ENCODE peak calls at places on chromosomes 3 and 15, in ten cellular contexts. One of them, this sample, is unnamed.
A peak's percentile ranks its signal among the peaks of the same experiment; 100 is the strongest.

GRCh38 chr3:194686414-194686815 is 732 bp downstream of the FAM43A start:
- DNase-seq in activated T-helper 1 cell treated with Interleukin-2 at 50 U/mL for 16 hours: no peak
- DNase-seq in AML-193: no peak
- DNase-seq in activated T-cell treated with anti-CD3 and anti-CD28 coated beads for 1 hour: no peak
- DNase-seq in stimulated activated CD4-positive, alpha-beta T cell treated with anti-CD3 and anti-CD28 coated beads, Interleukin-1b, Interleukin-23, amount 100 ng/mL, for 24 hours: no peak
- DNase-seq in anterior cingulate cortex: no peak
- DNase-seq in ACHN: no peak
- DNase-seq in AG04450: no peak
- DNase-seq in NCI-H1417 treated with DMSO at 0.1 percent for 48 hours: no peak
- DNase-seq in cerebellum: no peak
- DNase-seq in this sample: no peak

GRCh38 chr15:32688151-32688639 is 29.6 kb upstream of the GREM1 start:
- DNase-seq in NCI-H1417 treated with DMSO at 0.1 percent for 48 hours: no peak
- DNase-seq in activated T-helper 1 cell treated with Interleukin-2 at 50 U/mL for 16 hours: no peak
- DNase-seq in AML-193: no peak
- DNase-seq in anterior cingulate cortex: no peak
- DNase-seq in stimulated activated CD4-positive, alpha-beta T cell treated with anti-CD3 and anti-CD28 coated beads, Interleukin-1b, Interleukin-23, amount 100 ng/mL, for 24 hours: no peak
- DNase-seq in AG04450: no peak
- DNase-seq in ACHN: peak; percentile 21
- DNase-seq in activated T-cell treated with anti-CD3 and anti-CD28 coated beads for 1 hour: no peak
- DNase-seq in cerebellum: no peak
- DNase-seq in this sample: peak; percentile 81

GRCh38 chr3:88321696-88322095 is 171.9 kb downstream of the C3orf38 start:
- DNase-seq in stimulated activated CD4-positive, alpha-beta T cell treated with anti-CD3 and anti-CD28 coated beads, Interleukin-1b, Interleukin-23, amount 100 ng/mL, for 24 hours: no peak
- DNase-seq in NCI-H1417 treated with DMSO at 0.1 percent for 48 hours: no peak
- DNase-seq in AG04450: no peak
- DNase-seq in AML-193: no peak
- DNase-seq in anterior cingulate cortex: no peak
- DNase-seq in cerebellum: no peak
- DNase-seq in activated T-cell treated with anti-CD3 and anti-CD28 coated beads for 1 hour: no peak
- DNase-seq in activated T-helper 1 cell treated with Interleukin-2 at 50 U/mL for 16 hours: no peak
- DNase-seq in ACHN: no peak
- DNase-seq in this sample: no peak

GRCh38 chr15:53534105-53534839 is 225.2 kb downstream of the WDR72 start:
- DNase-seq in activated T-helper 1 cell treated with Interleukin-2 at 50 U/mL for 16 hours: no peak
- DNase-seq in NCI-H1417 treated with DMSO at 0.1 percent for 48 hours: no peak
- DNase-seq in ACHN: no peak
- DNase-seq in cerebellum: no peak
- DNase-seq in stimulated activated CD4-positive, alpha-beta T cell treated with anti-CD3 and anti-CD28 coated beads, Interleukin-1b, Interleukin-23, amount 100 ng/mL, for 24 hours: no peak
- DNase-seq in AG04450: no peak
- DNase-seq in activated T-cell treated with anti-CD3 and anti-CD28 coated beads for 1 hour: no peak
- DNase-seq in AML-193: no peak
- DNase-seq in anterior cingulate cortex: no peak
- DNase-seq in this sample: no peak

GRCh38 chr3:27360113-27361078 is 8.8 kb downstream of the NEK10 start:
- DNase-seq in ACHN: no peak
- DNase-seq in cerebellum: no peak
- DNase-seq in activated T-cell treated with anti-CD3 and anti-CD28 coated beads for 1 hour: no peak
- DNase-seq in stimulated activated CD4-positive, alpha-beta T cell treated with anti-CD3 and anti-CD28 coated beads, Interleukin-1b, Interleukin-23, amount 100 ng/mL, for 24 hours: no peak
- DNase-seq in activated T-helper 1 cell treated with Interleukin-2 at 50 U/mL for 16 hours: no peak
- DNase-seq in NCI-H1417 treated with DMSO at 0.1 percent for 48 hours: peak; percentile 53
- DNase-seq in anterior cingulate cortex: no peak
- DNase-seq in AG04450: no peak
- DNase-seq in AML-193: no peak
- DNase-seq in this sample: no peak

GRCh38 chr15:63971427-63971805 is 74.9 kb downstream of the DAPK2 start:
- DNase-seq in activated T-cell treated with anti-CD3 and anti-CD28 coated beads for 1 hour: peak; percentile 37
- DNase-seq in ACHN: no peak
- DNase-seq in AG04450: no peak
- DNase-seq in cerebellum: no peak
- DNase-seq in anterior cingulate cortex: no peak
- DNase-seq in stimulated activated CD4-positive, alpha-beta T cell treated with anti-CD3 and anti-CD28 coated beads, Interleukin-1b, Interleukin-23, amount 100 ng/mL, for 24 hours: no peak
- DNase-seq in AML-193: no peak
- DNase-seq in activated T-helper 1 cell treated with Interleukin-2 at 50 U/mL for 16 hours: peak; percentile 22
- DNase-seq in NCI-H1417 treated with DMSO at 0.1 percent for 48 hours: no peak
- DNase-seq in this sample: no peak

GRCh38 chr15:36075333-36075732 is 504.1 kb upstream of the CDIN1 start:
- DNase-seq in cerebellum: no peak
- DNase-seq in ACHN: no peak
- DNase-seq in anterior cingulate cortex: no peak
- DNase-seq in AML-193: no peak
- DNase-seq in activated T-cell treated with anti-CD3 and anti-CD28 coated beads for 1 hour: no peak
- DNase-seq in AG04450: peak; percentile 4
- DNase-seq in stimulated activated CD4-positive, alpha-beta T cell treated with anti-CD3 and anti-CD28 coated beads, Interleukin-1b, Interleukin-23, amount 100 ng/mL, for 24 hours: no peak
- DNase-seq in activated T-helper 1 cell treated with Interleukin-2 at 50 U/mL for 16 hours: no peak
- DNase-seq in NCI-H1417 treated with DMSO at 0.1 percent for 48 hours: no peak
- DNase-seq in this sample: no peak

GRCh38 chr3:184015381-184016019 is 2.2 kb downstream of the ABCC5 start:
- DNase-seq in AG04450: no peak
- DNase-seq in AML-193: no peak
- DNase-seq in stimulated activated CD4-positive, alpha-beta T cell treated with anti-CD3 and anti-CD28 coated beads, Interleukin-1b, Interleukin-23, amount 100 ng/mL, for 24 hours: no peak
- DNase-seq in anterior cingulate cortex: no peak
- DNase-seq in activated T-helper 1 cell treated with Interleukin-2 at 50 U/mL for 16 hours: no peak
- DNase-seq in NCI-H1417 treated with DMSO at 0.1 percent for 48 hours: no peak
- DNase-seq in cerebellum: peak; percentile 45
- DNase-seq in activated T-cell treated with anti-CD3 and anti-CD28 coated beads for 1 hour: no peak
- DNase-seq in ACHN: no peak
- DNase-seq in this sample: no peak

GRCh38 chr3:188279696-188280398 is 125.9 kb downstream of the LPP start:
- DNase-seq in anterior cingulate cortex: no peak
- DNase-seq in ACHN: no peak
- DNase-seq in AML-193: no peak
- DNase-seq in NCI-H1417 treated with DMSO at 0.1 percent for 48 hours: no peak
- DNase-seq in AG04450: no peak
- DNase-seq in cerebellum: no peak
- DNase-seq in activated T-cell treated with anti-CD3 and anti-CD28 coated beads for 1 hour: no peak
- DNase-seq in activated T-helper 1 cell treated with Interleukin-2 at 50 U/mL for 16 hours: no peak
- DNase-seq in stimulated activated CD4-positive, alpha-beta T cell treated with anti-CD3 and anti-CD28 coated beads, Interleukin-1b, Interleukin-23, amount 100 ng/mL, for 24 hours: no peak
- DNase-seq in this sample: no peak

GRCh38 chr15:43225201-43225949 is 4.6 kb upstream of the EPB42 start:
- DNase-seq in cerebellum: peak; percentile 63
- DNase-seq in activated T-cell treated with anti-CD3 and anti-CD28 coated beads for 1 hour: peak; percentile 3
- DNase-seq in AML-193: peak; percentile 79
- DNase-seq in activated T-helper 1 cell treated with Interleukin-2 at 50 U/mL for 16 hours: no peak
- DNase-seq in NCI-H1417 treated with DMSO at 0.1 percent for 48 hours: no peak
- DNase-seq in ACHN: peak; percentile 70
- DNase-seq in stimulated activated CD4-positive, alpha-beta T cell treated with anti-CD3 and anti-CD28 coated beads, Interleukin-1b, Interleukin-23, amount 100 ng/mL, for 24 hours: peak; percentile 12
- DNase-seq in anterior cingulate cortex: no peak
- DNase-seq in AG04450: peak; percentile 11
- DNase-seq in this sample: peak; percentile 79

GRCh38 chr3:18469775-18470174 is 44.6 kb upstream of the SATB1 start:
- DNase-seq in cerebellum: no peak
- DNase-seq in AG04450: no peak
- DNase-seq in ACHN: no peak
- DNase-seq in stimulated activated CD4-positive, alpha-beta T cell treated with anti-CD3 and anti-CD28 coated beads, Interleukin-1b, Interleukin-23, amount 100 ng/mL, for 24 hours: no peak
- DNase-seq in activated T-helper 1 cell treated with Interleukin-2 at 50 U/mL for 16 hours: no peak
- DNase-seq in activated T-cell treated with anti-CD3 and anti-CD28 coated beads for 1 hour: no peak
- DNase-seq in AML-193: no peak
- DNase-seq in NCI-H1417 treated with DMSO at 0.1 percent for 48 hours: no peak
- DNase-seq in anterior cingulate cortex: no peak
- DNase-seq in this sample: no peak

GRCh38 chr15:93974804-93975481 is 256.4 kb upstream of the MCTP2 start:
- DNase-seq in ACHN: peak; percentile 14
- DNase-seq in stimulated activated CD4-positive, alpha-beta T cell treated with anti-CD3 and anti-CD28 coated beads, Interleukin-1b, Interleukin-23, amount 100 ng/mL, for 24 hours: no peak
- DNase-seq in NCI-H1417 treated with DMSO at 0.1 percent for 48 hours: no peak
- DNase-seq in anterior cingulate cortex: peak; percentile 19
- DNase-seq in cerebellum: peak; percentile 3
- DNase-seq in activated T-helper 1 cell treated with Interleukin-2 at 50 U/mL for 16 hours: no peak
- DNase-seq in AG04450: peak; percentile 16
- DNase-seq in activated T-cell treated with anti-CD3 and anti-CD28 coated beads for 1 hour: no peak
- DNase-seq in AML-193: peak; percentile 36
- DNase-seq in this sample: no peak

GRCh38 chr3:170421758-170422157 is 3.1 kb downstream of the CLDN11 start:
- DNase-seq in AML-193: no peak
- DNase-seq in stimulated activated CD4-positive, alpha-beta T cell treated with anti-CD3 and anti-CD28 coated beads, Interleukin-1b, Interleukin-23, amount 100 ng/mL, for 24 hours: no peak
- DNase-seq in AG04450: no peak
- DNase-seq in cerebellum: no peak
- DNase-seq in ACHN: no peak
- DNase-seq in NCI-H1417 treated with DMSO at 0.1 percent for 48 hours: no peak
- DNase-seq in anterior cingulate cortex: no peak
- DNase-seq in activated T-helper 1 cell treated with Interleukin-2 at 50 U/mL for 16 hours: no peak
- DNase-seq in activated T-cell treated with anti-CD3 and anti-CD28 coated beads for 1 hour: no peak
- DNase-seq in this sample: no peak

GRCh38 chr15:84818221-84819131 is 1.3 kb downstream of the ALPK3 start:
- DNase-seq in activated T-cell treated with anti-CD3 and anti-CD28 coated beads for 1 hour: no peak
- DNase-seq in AG04450: no peak
- DNase-seq in stimulated activated CD4-positive, alpha-beta T cell treated with anti-CD3 and anti-CD28 coated beads, Interleukin-1b, Interleukin-23, amount 100 ng/mL, for 24 hours: no peak
- DNase-seq in anterior cingulate cortex: no peak
- DNase-seq in activated T-helper 1 cell treated with Interleukin-2 at 50 U/mL for 16 hours: no peak
- DNase-seq in NCI-H1417 treated with DMSO at 0.1 percent for 48 hours: peak; percentile 2
- DNase-seq in AML-193: no peak
- DNase-seq in cerebellum: no peak
- DNase-seq in ACHN: no peak
- DNase-seq in this sample: no peak

GRCh38 chr15:85726446-85726845 is 68.3 kb downstream of the KLHL25 start:
- DNase-seq in activated T-cell treated with anti-CD3 and anti-CD28 coated beads for 1 hour: no peak
- DNase-seq in cerebellum: no peak
- DNase-seq in AG04450: no peak
- DNase-seq in ACHN: no peak
- DNase-seq in anterior cingulate cortex: no peak
- DNase-seq in AML-193: no peak
- DNase-seq in stimulated activated CD4-positive, alpha-beta T cell treated with anti-CD3 and anti-CD28 coated beads, Interleukin-1b, Interleukin-23, amount 100 ng/mL, for 24 hours: no peak
- DNase-seq in activated T-helper 1 cell treated with Interleukin-2 at 50 U/mL for 16 hours: no peak
- DNase-seq in NCI-H1417 treated with DMSO at 0.1 percent for 48 hours: no peak
- DNase-seq in this sample: no peak

GRCh38 chr15:70095387-70096214 is 2.1 kb downstream of the TLE3 start:
- DNase-seq in ACHN: no peak
- DNase-seq in anterior cingulate cortex: no peak
- DNase-seq in cerebellum: no peak
- DNase-seq in activated T-helper 1 cell treated with Interleukin-2 at 50 U/mL for 16 hours: no peak
- DNase-seq in AML-193: no peak
- DNase-seq in NCI-H1417 treated with DMSO at 0.1 percent for 48 hours: no peak
- DNase-seq in stimulated activated CD4-positive, alpha-beta T cell treated with anti-CD3 and anti-CD28 coated beads, Interleukin-1b, Interleukin-23, amount 100 ng/mL, for 24 hours: no peak
- DNase-seq in activated T-cell treated with anti-CD3 and anti-CD28 coated beads for 1 hour: peak; percentile 36
- DNase-seq in AG04450: no peak
- DNase-seq in this sample: peak; percentile 25

GRCh38 chr15:63044645-63045437 is 2.3 kb downstream of the TPM1 start:
- DNase-seq in AG04450: no peak
- DNase-seq in NCI-H1417 treated with DMSO at 0.1 percent for 48 hours: no peak
- DNase-seq in stimulated activated CD4-positive, alpha-beta T cell treated with anti-CD3 and anti-CD28 coated beads, Interleukin-1b, Interleukin-23, amount 100 ng/mL, for 24 hours: no peak
- DNase-seq in ACHN: peak; percentile 49
- DNase-seq in AML-193: no peak
- DNase-seq in activated T-helper 1 cell treated with Interleukin-2 at 50 U/mL for 16 hours: no peak
- DNase-seq in anterior cingulate cortex: no peak
- DNase-seq in cerebellum: no peak
- DNase-seq in activated T-cell treated with anti-CD3 and anti-CD28 coated beads for 1 hour: no peak
- DNase-seq in this sample: peak; percentile 68

GRCh38 chr3:193977622-193978021 is 158.3 kb upstream of the HES1 start:
- DNase-seq in AML-193: no peak
- DNase-seq in activated T-helper 1 cell treated with Interleukin-2 at 50 U/mL for 16 hours: no peak
- DNase-seq in anterior cingulate cortex: no peak
- DNase-seq in ACHN: no peak
- DNase-seq in cerebellum: no peak
- DNase-seq in activated T-cell treated with anti-CD3 and anti-CD28 coated beads for 1 hour: no peak
- DNase-seq in stimulated activated CD4-positive, alpha-beta T cell treated with anti-CD3 and anti-CD28 coated beads, Interleukin-1b, Interleukin-23, amount 100 ng/mL, for 24 hours: no peak
- DNase-seq in AG04450: no peak
- DNase-seq in NCI-H1417 treated with DMSO at 0.1 percent for 48 hours: no peak
- DNase-seq in this sample: no peak

GRCh38 chr15:51736646-51737537 is 563 bp downstream of the LYSMD2 start:
- DNase-seq in activated T-helper 1 cell treated with Interleukin-2 at 50 U/mL for 16 hours: peak; percentile 42
- DNase-seq in AG04450: no peak
- DNase-seq in activated T-cell treated with anti-CD3 and anti-CD28 coated beads for 1 hour: peak; percentile 38
- DNase-seq in anterior cingulate cortex: no peak
- DNase-seq in stimulated activated CD4-positive, alpha-beta T cell treated with anti-CD3 and anti-CD28 coated beads, Interleukin-1b, Interleukin-23, amount 100 ng/mL, for 24 hours: no peak
- DNase-seq in NCI-H1417 treated with DMSO at 0.1 percent for 48 hours: no peak
- DNase-seq in ACHN: peak; percentile 31
- DNase-seq in AML-193: peak; percentile 20
- DNase-seq in cerebellum: peak; percentile 68
- DNase-seq in this sample: peak; percentile 55